ENCODE peak calls at places on chromosomes 11 and 22, in nine cellular contexts. O, V, L, D, R, Q, H, B and G are unnamed samples.

GRCh38 chr11:125270711-125271110 is 106.2 kb downstream of the PKNOX2 start:
- DNase-seq in O (no peak), V (no peak), L (peak), D (no peak), R (no peak), Q (no peak), H (no peak), B (no peak), G (no peak)

GRCh38 chr11:7904910-7905309 is 26.2 kb downstream of the OR10A6 start:
- DNase-seq in O (no peak), V (no peak), L (peak), D (peak), R (no peak), Q (no peak), H (no peak), B (no peak), G (peak)

GRCh38 chr22:19477321-19478085 is 1.5 kb downstream of the UFD1 start:
- DNase-seq in O (no peak), V (peak), L (peak), D (no peak), R (no peak), Q (no peak), H (no peak), B (no peak), G (no peak)

GRCh38 chr11:91871791-91872190 is 352.8 kb upstream of the FAT3 start:
- DNase-seq in O (no peak), V (no peak), L (no peak), D (peak), R (peak), Q (no peak), H (peak), B (no peak), G (peak)

GRCh38 chr11:96658436-96658835 is 268.6 kb downstream of the JRKL start:
- DNase-seq in O (no peak), V (no peak), L (no peak), D (no peak), R (no peak), Q (no peak), H (no peak), B (no peak), G (no peak)

GRCh38 chr11:111361082-111361801 is 17.8 kb downstream of the POU2AF1 start:
- DNase-seq in O (no peak), V (no peak), L (no peak), D (no peak), R (no peak), Q (peak), H (no peak), B (no peak), G (no peak)

GRCh38 chr11:47916361-47916841 is 64.0 kb upstream of the PTPRJ start:
- DNase-seq in O (no peak), V (no peak), L (peak), D (no peak), R (no peak), Q (no peak), H (no peak), B (no peak), G (no peak)

GRCh38 chr11:47394322-47395224 is 13.8 kb upstream of the SLC39A13 start:
- DNase-seq in O (peak), V (peak), L (no peak), D (no peak), R (no peak), Q (peak), H (no peak), B (peak), G (peak)

GRCh38 chr11:6362185-6362867 is 27.9 kb upstream of the SMPD1 start:
- DNase-seq in O (no peak), V (no peak), L (no peak), D (no peak), R (no peak), Q (no peak), H (no peak), B (no peak), G (no peak)

GRCh38 chr11:68549789-68550484 is 89.4 kb downstream of the PPP6R3 start:
- DNase-seq in O (no peak), V (no peak), L (no peak), D (no peak), R (no peak), Q (no peak), H (no peak), B (no peak), G (no peak)

GRCh38 chr11:15905334-15905733 is 451.0 kb downstream of the SOX6 start:
- DNase-seq in O (peak), V (no peak), L (no peak), D (no peak), R (no peak), Q (no peak), H (no peak), B (no peak), G (no peak)

GRCh38 chr11:2719831-2720603 is 20.2 kb upstream of the KCNQ1OT1 start:
- DNase-seq in O (no peak), V (no peak), L (no peak), D (no peak), R (no peak), Q (no peak), H (no peak), B (no peak), G (no peak)

GRCh38 chr11:95231881-95232605 is 1.0 kb upstream of the SESN3 start:
- DNase-seq in O (peak), V (peak), L (peak), D (peak), R (no peak), Q (peak), H (peak), B (peak), G (no peak)

GRCh38 chr11:126476977-126477376 is 121.5 kb downstream of the ST3GAL4 start:
- DNase-seq in O (no peak), V (no peak), L (no peak), D (no peak), R (no peak), Q (no peak), H (no peak), B (no peak), G (no peak)

GRCh38 chr11:67613960-67614715 is 7.4 kb downstream of the NDUFV1 start:
- DNase-seq in O (peak), V (peak), L (peak), D (peak), R (peak), Q (peak), H (no peak), B (peak), G (no peak)

GRCh38 chr22:26527167-26527566 is 14.9 kb upstream of the TFIP11 start:
- DNase-seq in O (no peak), V (no peak), L (no peak), D (no peak), R (no peak), Q (no peak), H (no peak), B (no peak), G (no peak)

GRCh38 chr11:72609045-72609444 is 65.2 kb downstream of the PDE2A start:
- DNase-seq in O (no peak), V (no peak), L (peak), D (peak), R (no peak), Q (no peak), H (no peak), B (no peak), G (no peak)

GRCh38 chr22:28703436-28703835 is 23.8 kb upstream of the TTC28 start:
- DNase-seq in O (no peak), V (no peak), L (no peak), D (no peak), R (no peak), Q (no peak), H (no peak), B (no peak), G (no peak)